ENCODE peak calls at places on chromosomes 4 and X, in eight cellular contexts. R is lower lobe of right lung; A is dorsolateral prefrontal cortex; M is epithelial cell of esophagus; Z is AG04450; K is sigmoid colon; L is CD8-positive, alpha-beta T cell; U is cardiac fibroblast. E is an unnamed sample.

GRCh38 chr4:37836838-37837413 is 10.4 kb downstream of the PGM2 start:
- DNase-seq in U (peak; percentile 20), R (no peak), M (no peak), Z (no peak), A (no peak), L (no peak), K (no peak), E (no peak)

GRCh38 chrX:2892816-2893215 is 36.3 kb downstream of the ARSD start:
- DNase-seq in L (no peak), K (no peak), U (no peak), R (no peak), Z (no peak), M (no peak), A (no peak), E (no peak)

GRCh38 chr4:3391422-3391821 is 50.3 kb upstream of the HGFAC start:
- DNase-seq in A (no peak), U (no peak), K (peak; percentile 41), Z (no peak), L (no peak), M (no peak), R (no peak), E (no peak)

GRCh38 chr4:95102391-95102790 is 344.6 kb downstream of the BMPR1B start:
- DNase-seq in L (no peak), K (no peak), M (no peak), A (no peak), U (no peak), R (no peak), Z (no peak), E (no peak)

GRCh38 chr4:88616275-88616996 is 24.2 kb downstream of the HERC3 start:
- DNase-seq in R (no peak), U (peak; percentile 81), A (no peak), Z (no peak), K (no peak), M (peak; percentile 80), L (no peak), E (peak; percentile 78)

GRCh38 chr4:147060171-147060931 is 114.7 kb upstream of the TTC29 start:
- DNase-seq in M (no peak), Z (peak; percentile 7), R (no peak), A (no peak), K (no peak), L (no peak), U (peak; percentile 65), E (peak; percentile 41)

GRCh38 chrX:72019487-72019886 is 108.8 kb downstream of the NHSL2 start:
- DNase-seq in Z (no peak), U (no peak), R (no peak), L (no peak), A (no peak), K (no peak), M (no peak), E (no peak)

GRCh38 chr4:84578540-84579409 is 4.2 kb upstream of the CDS1 start:
- DNase-seq in K (no peak), M (peak; percentile 80), Z (peak; percentile 3), R (no peak), U (peak; percentile 79), L (no peak), A (no peak), E (no peak)

GRCh38 chrX:154734101-154734781 is 16.6 kb downstream of the GAB3 start:
- DNase-seq in Z (no peak), L (peak; percentile 49), A (no peak), U (peak; percentile 81), M (peak; percentile 68), R (peak; percentile 59), K (no peak), E (no peak)

GRCh38 chr4:749771-750666 is 44.4 kb downstream of the PCGF3 start:
- DNase-seq in R (no peak), Z (no peak), L (no peak), U (peak; percentile 96), M (no peak), K (no peak), A (peak; percentile 40), E (no peak)

GRCh38 chr4:88965053-88965452 is 91.9 kb downstream of the FAM13A start:
- DNase-seq in Z (no peak), M (peak; percentile 27), U (no peak), L (no peak), A (no peak), R (no peak), K (no peak), E (no peak)

GRCh38 chr4:185535818-185536729 is 767 bp upstream of the PDLIM3 start:
- DNase-seq in L (no peak), U (peak; percentile 81), A (no peak), K (peak; percentile 88), R (no peak), M (no peak), Z (no peak), E (no peak)

GRCh38 chr4:140049024-140049923 is 104.7 kb downstream of the MAML3 start:
- DNase-seq in Z (no peak), R (no peak), K (peak; percentile 72), L (peak; percentile 56), A (peak; percentile 67), M (peak; percentile 58), U (peak; percentile 62), E (peak; percentile 4)

GRCh38 chr4:173038192-173038896 is 130.3 kb upstream of the GALNT7 start:
- DNase-seq in M (no peak), R (no peak), K (no peak), A (no peak), Z (no peak), L (no peak), U (no peak), E (no peak)

GRCh38 chrX:131703646-131704045 is 159.8 kb downstream of the OR13H1 start:
- DNase-seq in U (no peak), R (no peak), A (no peak), K (no peak), M (no peak), L (no peak), Z (no peak), E (no peak)

GRCh38 chr4:15031993-15032660 is 29.8 kb downstream of the CPEB2 start:
- DNase-seq in U (peak; percentile 28), A (no peak), K (no peak), R (no peak), M (peak; percentile 46), L (no peak), Z (no peak), E (no peak)

DNA sequence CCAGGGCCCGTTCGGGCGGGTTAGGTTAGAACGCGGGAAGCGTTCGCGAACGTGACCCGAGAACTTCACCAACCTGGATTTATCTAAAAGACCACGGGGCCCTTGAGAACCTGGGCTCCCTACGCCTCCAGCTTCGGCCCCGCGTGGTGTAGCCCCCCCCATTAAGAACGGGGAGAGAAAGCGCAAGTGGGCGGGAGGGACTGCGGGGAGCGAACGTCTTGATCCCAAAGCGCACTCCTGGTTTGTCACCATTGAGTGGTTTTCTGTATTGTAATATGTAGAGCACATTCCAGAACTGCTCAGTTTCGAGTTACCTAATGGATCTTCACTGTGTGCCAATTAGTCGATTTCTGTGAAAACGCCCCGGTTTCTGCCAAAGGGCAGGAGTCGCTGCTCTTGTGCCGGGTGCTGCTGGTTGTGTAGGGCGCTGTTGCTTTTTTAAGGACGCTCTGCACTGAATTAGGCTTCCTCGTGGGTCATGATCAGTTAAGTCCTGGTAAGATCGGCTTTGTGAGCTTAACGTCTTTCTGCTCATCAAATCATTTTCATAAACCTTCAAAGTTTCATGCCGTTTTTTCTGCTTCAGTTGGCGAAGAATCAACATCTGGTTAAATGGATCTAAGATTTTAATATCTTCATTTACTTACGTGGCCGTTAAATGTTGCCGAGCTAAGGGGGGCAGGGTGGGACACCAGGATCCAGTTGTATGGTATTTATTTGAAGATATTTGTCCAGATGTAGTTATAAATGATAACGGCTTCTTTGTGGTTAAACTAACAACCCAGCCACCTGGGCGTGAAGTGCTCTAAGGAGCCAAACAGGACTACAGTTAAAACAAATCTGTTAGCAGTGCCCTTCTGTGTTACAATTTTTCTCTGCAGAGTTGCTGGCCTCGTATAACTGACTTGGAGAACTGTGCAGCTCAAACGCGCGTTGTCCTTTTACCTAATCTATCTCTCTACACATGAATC is 808 bp downstream of the MND1 start:
- DNase-seq in A (no peak), L (peak; percentile 52), U (peak; percentile 66), R (peak; percentile 53), M (peak; percentile 57), K (peak; percentile 66), Z (no peak), E (no peak)
- TF ChIP-seq CTCF in A (no peak), L (no peak), U (no peak), R (no peak), M (peak; percentile 10), K (no peak), Z (peak; percentile 4), E (peak; percentile 21)

DNA sequence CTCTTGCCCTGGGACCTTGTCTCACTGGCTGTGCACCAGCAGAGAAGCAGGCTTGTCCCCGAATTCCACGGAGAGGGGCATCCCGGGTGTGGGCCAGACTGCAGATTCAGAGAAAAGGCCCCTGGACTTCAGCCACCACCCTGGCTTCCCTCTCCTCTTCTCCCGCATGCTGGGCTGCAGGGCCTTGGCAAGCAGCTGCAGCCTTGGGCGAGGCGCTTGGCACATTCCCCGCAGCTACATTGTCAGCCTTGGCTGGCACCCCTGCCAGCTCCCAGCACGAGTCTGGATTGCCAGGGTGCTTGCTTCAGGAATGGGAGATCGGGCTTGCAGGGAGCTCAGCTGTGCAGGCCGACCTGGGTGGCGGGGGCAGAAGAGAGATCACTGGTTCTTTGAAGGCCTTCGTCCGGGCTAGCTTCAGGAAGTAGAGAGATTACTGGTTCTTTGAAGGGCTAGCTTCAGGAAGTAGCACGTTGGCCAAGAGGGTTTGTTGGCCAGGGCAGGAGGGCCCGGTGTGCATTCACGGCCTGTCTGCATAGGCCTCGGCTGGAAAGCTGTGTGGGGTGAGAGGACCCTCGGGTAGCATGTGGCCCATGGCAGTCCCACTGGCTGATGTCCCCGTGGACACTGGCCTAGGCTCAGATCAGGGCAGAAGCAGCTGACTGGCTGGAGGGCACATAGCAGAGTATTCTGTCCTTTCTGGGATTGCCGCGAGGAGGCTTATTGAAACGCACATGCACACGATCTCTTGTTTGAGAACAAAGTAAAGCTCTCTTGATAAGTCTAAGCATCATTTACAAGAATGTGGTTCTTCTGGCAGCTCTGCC is 2.7 kb downstream of the ABCD1 start:
- DNase-seq in A (peak; percentile 79), Z (no peak), L (no peak), M (no peak), U (peak; percentile 49), R (peak; percentile 56), K (peak; percentile 89), E (no peak)
- H3K4me3 ChIP-seq in A (no peak overlapping the region), Z (peak overlapping the region; percentile 40), L (peak overlapping the region; percentile 27), M (no peak overlapping the region), U (no peak overlapping the region), R (peak overlapping the region; percentile 72), K (peak overlapping the region; percentile 69), E (peak overlapping the region; percentile 3)

DNA sequence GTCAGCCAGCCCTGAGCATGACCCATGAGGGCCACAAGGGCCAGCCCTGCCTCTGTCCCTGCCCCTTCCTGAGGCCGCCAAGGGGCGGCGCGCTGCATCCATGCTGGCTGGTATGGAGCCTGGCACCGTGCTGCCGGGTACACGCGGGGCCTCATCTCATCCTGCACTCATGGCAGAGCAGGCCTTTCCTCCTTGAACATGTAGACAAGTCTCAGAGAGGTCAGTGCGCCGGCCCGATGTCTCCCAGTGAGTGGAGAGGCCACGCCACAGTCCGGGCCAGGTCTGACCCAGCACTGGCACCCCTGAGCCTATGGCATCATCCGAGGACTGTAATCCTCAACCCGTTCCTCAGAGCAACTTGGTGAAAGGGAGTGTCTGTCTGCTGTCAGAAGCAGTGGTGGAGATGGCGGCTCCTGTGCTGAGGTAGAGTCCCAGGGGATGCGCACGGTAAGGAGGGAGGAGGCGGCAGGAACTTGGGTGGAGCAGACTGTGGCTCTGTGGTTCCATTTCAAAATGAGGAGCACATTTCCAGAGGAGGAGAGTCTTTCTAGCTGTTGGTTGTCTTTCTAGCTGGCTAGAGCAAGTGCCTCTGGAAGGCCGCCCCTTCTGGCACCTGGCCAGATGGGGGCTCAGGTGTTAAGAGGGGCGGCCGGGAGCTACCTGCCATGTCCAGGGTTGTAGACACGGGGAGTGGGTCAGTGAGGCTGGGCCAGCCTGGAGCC is 32.8 kb downstream of the TRMT44 start:
- DNase-seq in R (no peak), M (no peak), L (no peak), U (no peak), A (no peak), Z (no peak), K (no peak), E (no peak)
- TF ChIP-seq CTCF in R (no peak), M (no peak), L (no peak), U (peak; percentile 34), A (no peak), Z (peak; percentile 23), K (no peak), E (no peak)

GRCh38 chrX:137031039-137031438 is 2.8 kb downstream of the GPR101 start:
- DNase-seq in R (no peak), Z (no peak), L (no peak), A (no peak), U (no peak), M (no peak), K (no peak), E (no peak)
- H3K4me3 ChIP-seq in R (no peak overlapping the region), Z (no peak overlapping the region), L (no peak overlapping the region), A (peak overlapping the region; percentile 18), U (no peak overlapping the region), M (no peak overlapping the region), K (no peak overlapping the region), E (no peak overlapping the region)

E was measured in BJ.